ENCODE peak calls at places on chromosomes 5 and 9, in eight cellular contexts. G, Y, M, O, Z, V, C and F are unnamed samples.

GRCh38 chr9:36925033-36925432 is 109.0 kb downstream of the PAX5 start:
- DNase-seq in O (no peak), Z (no peak), G (no peak), C (no peak), Y (no peak), M (no peak), V (no peak), F (no peak)

GRCh38 chr5:96468956-96469355 is 35.9 kb upstream of the PCSK1 start:
- DNase-seq in O (no peak), V (no peak), M (no peak), Z (no peak), G (no peak), C (no peak), Y (no peak), F (no peak)

GRCh38 chr5:72237415-72237814 is 82.6 kb downstream of the MRPS27 start:
- DNase-seq in C (no peak), V (no peak), M (no peak), Y (no peak), Z (no peak), O (no peak), G (no peak), F (no peak)

GRCh38 chr5:169429044-169429443 is 128.1 kb upstream of the SLIT3 start:
- DNase-seq in Y (no peak), G (no peak), C (peak; percentile 28), Z (no peak), O (no peak), V (no peak), M (no peak), F (no peak)

GRCh38 chr9:135156525-135157510 is 69.3 kb downstream of the OLFM1 start:
- DNase-seq in O (no peak), Y (peak; percentile 59), G (no peak), M (peak; percentile 18), V (peak; percentile 12), C (peak; percentile 28), Z (peak; percentile 33), F (no peak)

GRCh38 chr9:35495984-35496383 is 6.1 kb downstream of the RUSC2 start:
- DNase-seq in V (no peak), G (no peak), M (no peak), C (no peak), Z (no peak), Y (no peak), O (no peak), F (no peak)

GRCh38 chr5:176296-176823 is 14.9 kb upstream of the LRRC14B start:
- DNase-seq in M (no peak), G (no peak), V (no peak), C (no peak), O (no peak), Y (no peak), Z (no peak), F (no peak)

GRCh38 chr5:176910161-176910560 is 11.0 kb upstream of the HK3 start:
- DNase-seq in C (no peak), V (no peak), G (no peak), M (no peak), O (no peak), Z (no peak), Y (no peak), F (no peak)

GRCh38 chr5:1368756-1369155 is 23.9 kb upstream of the CLPTM1L start:
- DNase-seq in Z (no peak), Y (no peak), O (no peak), G (peak; percentile 77), M (no peak), V (no peak), C (no peak), F (no peak)

GRCh38 chr5:150301170-150301505 is 1.6 kb downstream of the ARSI start:
- DNase-seq in O (no peak), V (no peak), Y (no peak), M (peak; percentile 37), C (no peak), Z (no peak), G (no peak), F (no peak)

GRCh38 chr5:175734501-175734900 is 76.6 kb downstream of the HRH2 start:
- DNase-seq in C (no peak), G (no peak), V (no peak), Y (no peak), O (no peak), Z (no peak), M (no peak), F (no peak)

GRCh38 chr5:1222621-1223277 is 2.4 kb upstream of the SLC6A18 start:
- DNase-seq in C (no peak), Z (no peak), O (no peak), M (no peak), V (no peak), G (no peak), Y (no peak), F (no peak)

GRCh38 chr5:130555429-130555828 is 609.6 kb downstream of the HINT1 start:
- DNase-seq in O (no peak), C (no peak), G (no peak), Z (no peak), V (no peak), Y (no peak), M (no peak), F (no peak)

GRCh38 chr5:116037236-116037822 is 5.1 kb downstream of the ARL14EPL start:
- DNase-seq in M (no peak), Z (no peak), C (no peak), V (no peak), O (no peak), G (no peak), Y (no peak), F (no peak)

GRCh38 chr9:22105005-22105722 is 96.1 kb upstream of the CDKN2B start:
- DNase-seq in Y (no peak), G (no peak), Z (no peak), O (no peak), M (no peak), C (no peak), V (no peak), F (no peak)

GRCh38 chr5:145056805-145057204 is 778.3 kb downstream of the PRELID2 start:
- DNase-seq in O (no peak), Y (no peak), M (no peak), G (no peak), Z (no peak), C (no peak), V (no peak), F (no peak)

GRCh38 chr5:65907138-65907537 is 19.2 kb upstream of the ERBIN start:
- DNase-seq in M (no peak), Z (no peak), O (no peak), G (no peak), V (no peak), C (no peak), Y (no peak), F (no peak)

GRCh38 chr9:1875921-1876448 is 139.2 kb upstream of the SMARCA2 start:
- DNase-seq in Y (no peak), Z (no peak), V (no peak), O (no peak), C (no peak), M (no peak), G (peak; percentile 47), F (no peak)

GRCh38 chr5:72387985-72388384 is 67.8 kb downstream of the PTCD2 start:
- DNase-seq in Z (peak; percentile 68), C (no peak), M (no peak), V (no peak), Y (no peak), G (no peak), O (no peak), F (no peak)

GRCh38 chr5:131221888-131222287 is 42.0 kb upstream of the CDC42SE2 start:
- DNase-seq in Y (no peak), C (no peak), G (no peak), V (no peak), Z (no peak), M (no peak), O (no peak), F (no peak)

GRCh38 chr5:65489119-65489518 is 7.4 kb upstream of the ADAMTS6 start:
- DNase-seq in Y (no peak), M (no peak), G (no peak), Z (no peak), C (no peak), V (no peak), O (no peak), F (no peak)

GRCh38 chr9:26375448-26375847 is 517.2 kb downstream of the CAAP1 start:
- DNase-seq in C (no peak), V (no peak), Z (no peak), O (no peak), M (no peak), G (no peak), Y (no peak), F (no peak)

GRCh38 chr5:116872986-116873385 is 298.4 kb upstream of the SEMA6A start:
- DNase-seq in C (no peak), Z (no peak), V (no peak), Y (no peak), M (no peak), G (no peak), O (no peak), F (no peak)

GRCh38 chr5:43006411-43007202 is 33.5 kb downstream of the ANXA2R start:
- DNase-seq in V (no peak), C (no peak), Y (no peak), M (no peak), G (no peak), Z (no peak), O (no peak), F (no peak)

GRCh38 chr5:138282918-138283742 is 8.7 kb upstream of the GFRA3 start:
- DNase-seq in V (no peak), C (peak; percentile 20), Y (peak; percentile 47), G (no peak), Z (peak; percentile 44), M (peak; percentile 13), O (no peak), F (no peak)

GRCh38 chr5:56145106-56145505 is 88.0 kb downstream of the ANKRD55 start:
- DNase-seq in C (no peak), Z (no peak), V (no peak), O (no peak), G (no peak), Y (no peak), M (no peak), F (no peak)
- H3K27ac ChIP-seq in C (no peak overlapping the region), Z (no peak overlapping the region), V (no peak overlapping the region), O (no peak overlapping the region), G (no peak overlapping the region), Y (no peak overlapping the region), M (no peak overlapping the region), F (no peak overlapping the region)

GRCh38 chr5:78162253-78162862 is 132.1 kb downstream of the AP3B1 start:
- DNase-seq in C (no peak), G (no peak), O (no peak), Z (peak; percentile 10), M (no peak), V (no peak), Y (no peak), F (no peak)
- TF ChIP-seq CTCF in C (peak; percentile 54), G (peak; percentile 25), O (peak; percentile 15), Z (peak; percentile 69), M (peak; percentile 7), V (no peak), Y (peak; percentile 42), F (no peak)

GRCh38 chr5:179122411-179123108 is 62.4 kb downstream of the ZNF354C start:
- DNase-seq in V (no peak), Z (no peak), O (no peak), C (no peak), G (no peak), Y (peak; percentile 32), M (no peak), F (no peak)
- H3K9me3 ChIP-seq in V (no peaks in the 10 kb centered on the region), Z (peaks cover 25% of the 10 kb centered on the region), O (no peaks in the 10 kb centered on the region), C (peaks cover 26% of the 10 kb centered on the region), G (peaks cover 4% of the 10 kb centered on the region), Y (no peaks in the 10 kb centered on the region), M (no peaks in the 10 kb centered on the region), F (no peaks in the 10 kb centered on the region)

DNA sequence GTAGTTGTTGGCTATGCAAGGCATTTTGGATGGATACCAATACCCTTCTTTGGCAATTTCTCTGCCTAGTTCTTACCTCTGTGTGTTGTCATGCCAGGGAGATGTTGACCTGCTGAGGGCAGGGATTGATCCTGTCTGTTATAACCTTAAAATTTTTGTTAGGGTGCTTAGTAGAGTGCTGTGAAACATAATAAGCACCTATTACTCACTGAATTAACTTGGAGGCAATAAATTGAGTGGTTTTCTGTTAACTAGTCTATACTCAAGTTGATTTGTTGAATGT is 177.2 kb downstream of the ARHGAP26 start:
- DNase-seq in M (no peak), G (no peak), Z (no peak), C (no peak), O (no peak), Y (no peak), V (no peak), F (no peak)
- H3K27ac ChIP-seq in M (no peak overlapping the region), G (no peak overlapping the region), Z (no peak overlapping the region), C (peak overlapping the region; percentile 7), O (no peak overlapping the region), Y (no peak overlapping the region), V (no peak overlapping the region), F (no peak overlapping the region)